ENCODE peak calls at places on chromosome 12, in five cellular contexts. Y, K, G, D and T are unnamed samples.

GRCh38 chr12:82883396-82884360 is 197.0 kb downstream of the TMTC2 start:
- DNase-seq in Y (no peak), K (no peak), G (no peak), D (no peak), T (no peak)

GRCh38 chr12:24081092-24081529 is 131.6 kb upstream of the SOX5 start:
- DNase-seq in Y (no peak), K (no peak), G (no peak), D (no peak), T (no peak)

GRCh38 chr12:70660002-70660604 is 22.9 kb upstream of the PTPRB start:
- DNase-seq in Y (no peak), K (no peak), G (no peak), D (no peak), T (no peak)

GRCh38 chr12:57896139-57896436 is 45.3 kb upstream of the ATP23 start:
- DNase-seq in Y (no peak), K (peak), G (peak), D (no peak), T (no peak)

GRCh38 chr12:100566887-100567637 is 6.4 kb upstream of the GAS2L3 start:
- DNase-seq in Y (no peak), K (peak), G (no peak), D (no peak), T (no peak)

GRCh38 chr12:66984962-66985361 is 284.2 kb upstream of the CAND1 start:
- DNase-seq in Y (no peak), K (no peak), G (no peak), D (no peak), T (no peak)

GRCh38 chr12:54983536-54984102 is 943 bp downstream of the TESPA1 start:
- DNase-seq in Y (no peak), K (no peak), G (no peak), D (no peak), T (no peak)

GRCh38 chr12:77124767-77125166 is 59.4 kb upstream of the E2F7 start:
- DNase-seq in Y (no peak), K (no peak), G (no peak), D (no peak), T (no peak)

GRCh38 chr12:122740351-122740750 is 9.7 kb upstream of the HCAR1 start:
- DNase-seq in Y (no peak), K (no peak), G (no peak), D (no peak), T (no peak)

GRCh38 chr12:45878630-45879255 is 111.6 kb downstream of the SCAF11 start:
- DNase-seq in Y (no peak), K (no peak), G (no peak), D (peak), T (no peak)

GRCh38 chr12:8123124-8123888 is at the start of gene CLEC4A:
- DNase-seq in Y (no peak), K (no peak), G (no peak), D (no peak), T (no peak)

GRCh38 chr12:75892779-75893408 is 138.7 kb downstream of the PHLDA1 start:
- DNase-seq in Y (no peak), K (no peak), G (no peak), D (no peak), T (no peak)

GRCh38 chr12:70467908-70468733 is 102.0 kb downstream of the KCNMB4 start:
- DNase-seq in Y (no peak), K (no peak), G (no peak), D (no peak), T (no peak)

GRCh38 chr12:92927055-92927435 is 2.0 kb downstream of the EEA1 start:
- DNase-seq in Y (no peak), K (peak), G (no peak), D (no peak), T (peak)